ENCODE peak calls at places on chromosomes 11 and 22, in nine cellular contexts. X is IMR-90, T is body of pancreas, D is uterus, N is adrenal gland, P is astrocyte of the spinal cord, W is Caco-2, I is brain microvascular endothelial cell, L is retinal pigment epithelial cell. G is an unnamed sample.

GRCh38 chr22:46731246-46732040 is 6.6 kb downstream of the CERK start:
- DNase-seq in X (no peak), T (peak), D (no peak), N (peak), P (no peak), W (no peak), I (no peak), L (peak), G (peak)

GRCh38 chr22:23796461-23796860 is 9.7 kb downstream of the SMARCB1 start:
- DNase-seq in X (no peak), T (no peak), D (no peak), N (no peak), P (no peak), W (no peak), I (no peak), L (no peak), G (no peak)

GRCh38 chr22:31605851-31606585 is 56.0 kb downstream of the PISD start:
- DNase-seq in X (no peak), T (no peak), D (no peak), N (no peak), P (no peak), W (no peak), I (no peak), L (no peak), G (no peak)

GRCh38 chr11:35012467-35013191 is 96.2 kb downstream of the PDHX start:
- DNase-seq in X (no peak), T (no peak), D (no peak), N (no peak), P (no peak), W (no peak), I (no peak), L (no peak), G (no peak)

GRCh38 chr11:61872935-61873565 is 18.3 kb downstream of the FADS3 start:
- DNase-seq in X (no peak), T (no peak), D (no peak), N (no peak), P (no peak), W (no peak), I (no peak), L (no peak), G (no peak)

GRCh38 chr11:112247198-112247597 is 13.5 kb downstream of the PLET1 start:
- DNase-seq in X (peak), T (no peak), D (no peak), N (no peak), P (peak), W (no peak), I (no peak), L (no peak), G (no peak)

GRCh38 chr11:14424096-14424495 is 65.1 kb upstream of the RRAS2 start:
- DNase-seq in X (peak), T (no peak), D (no peak), N (no peak), P (peak), W (no peak), I (no peak), L (no peak), G (no peak)

GRCh38 chr11:6606471-6607189 is 3.1 kb downstream of the ILK start:
- DNase-seq in X (peak), T (peak), D (peak), N (peak), P (peak), W (peak), I (peak), L (peak), G (peak)

GRCh38 chr11:20448838-20449237 is 61.3 kb downstream of the PRMT3 start:
- DNase-seq in X (no peak), T (no peak), D (no peak), N (no peak), P (no peak), W (no peak), I (no peak), L (no peak), G (no peak)

GRCh38 chr11:4184163-4184916 is 89.7 kb downstream of the RRM1 start:
- DNase-seq in X (peak), T (no peak), D (no peak), N (no peak), P (no peak), W (no peak), I (no peak), L (no peak), G (no peak)

GRCh38 chr11:57778318-57779037 is 16.9 kb downstream of the CTNND1 start:
- DNase-seq in X (peak), T (peak), D (peak), N (peak), P (peak), W (peak), I (peak), L (peak), G (peak)

GRCh38 chr11:200224-201003 is 6.8 kb downstream of the BET1L start:
- DNase-seq in X (no peak), T (no peak), D (no peak), N (no peak), P (no peak), W (no peak), I (no peak), L (no peak), G (no peak)

GRCh38 chr22:41403532-41404318 is 22.0 kb downstream of the TEF start:
- DNase-seq in X (peak), T (peak), D (peak), N (peak), P (peak), W (peak), I (peak), L (peak), G (peak)

GRCh38 chr22:30816413-30816812 is 121.7 kb downstream of the OSBP2 start:
- DNase-seq in X (no peak), T (no peak), D (no peak), N (no peak), P (no peak), W (no peak), I (no peak), L (no peak), G (no peak)

GRCh38 chr22:47997052-47997568 is 1234.7 kb downstream of the TBC1D22A start:
- DNase-seq in X (no peak), T (no peak), D (no peak), N (no peak), P (no peak), W (no peak), I (no peak), L (no peak), G (no peak)

GRCh38 chr22:35116817-35117216 is 50.9 kb downstream of the ISX start:
- DNase-seq in X (no peak), T (no peak), D (no peak), N (no peak), P (no peak), W (no peak), I (no peak), L (no peak), G (peak)

GRCh38 chr22:27754247-27754887 is 47.2 kb downstream of the MN1 start:
- DNase-seq in X (no peak), T (no peak), D (no peak), N (no peak), P (peak), W (no peak), I (no peak), L (no peak), G (no peak)

GRCh38 chr11:46369458-46370152 is 11.9 kb upstream of the MDK start:
- DNase-seq in X (peak), T (no peak), D (peak), N (peak), P (peak), W (peak), I (peak), L (no peak), G (peak)

GRCh38 chr22:46072030-46072881 is 78.1 kb upstream of the PPARA start:
- DNase-seq in X (peak), T (peak), D (peak), N (peak), P (peak), W (peak), I (no peak), L (no peak), G (peak)

GRCh38 chr11:119375629-119376196 is 5.8 kb downstream of the USP2 start:
- DNase-seq in X (peak), T (peak), D (peak), N (peak), P (peak), W (no peak), I (peak), L (peak), G (peak)

GRCh38 chr22:50250555-50251471 is at the start of gene HDAC10:
- DNase-seq in X (peak), T (peak), D (peak), N (peak), P (peak), W (peak), I (peak), L (no peak), G (peak)

GRCh38 chr11:10991372-10991771 is 133.5 kb upstream of the ZBED5 start:
- DNase-seq in X (no peak), T (no peak), D (no peak), N (no peak), P (no peak), W (no peak), I (no peak), L (no peak), G (no peak)

GRCh38 chr11:124152770-124153407 is 30.3 kb upstream of the OR10D3 start:
- DNase-seq in X (no peak), T (no peak), D (no peak), N (no peak), P (no peak), W (no peak), I (no peak), L (no peak), G (no peak)

GRCh38 chr11:133239530-133239929 is 292.8 kb downstream of the OPCML start:
- DNase-seq in X (no peak), T (no peak), D (no peak), N (no peak), P (no peak), W (no peak), I (no peak), L (no peak), G (no peak)

GRCh38 chr11:1933416-1934325 is 13.5 kb upstream of the MRPL23 start:
- DNase-seq in X (no peak), T (no peak), D (no peak), N (peak), P (no peak), W (no peak), I (no peak), L (no peak), G (no peak)
- H3K4me3 ChIP-seq in X (no peak), T (no peak), D (no peak), N (no peak), P (no peak), W (no peak), I (no peak), L (no peak), G (no peak)

DNA sequence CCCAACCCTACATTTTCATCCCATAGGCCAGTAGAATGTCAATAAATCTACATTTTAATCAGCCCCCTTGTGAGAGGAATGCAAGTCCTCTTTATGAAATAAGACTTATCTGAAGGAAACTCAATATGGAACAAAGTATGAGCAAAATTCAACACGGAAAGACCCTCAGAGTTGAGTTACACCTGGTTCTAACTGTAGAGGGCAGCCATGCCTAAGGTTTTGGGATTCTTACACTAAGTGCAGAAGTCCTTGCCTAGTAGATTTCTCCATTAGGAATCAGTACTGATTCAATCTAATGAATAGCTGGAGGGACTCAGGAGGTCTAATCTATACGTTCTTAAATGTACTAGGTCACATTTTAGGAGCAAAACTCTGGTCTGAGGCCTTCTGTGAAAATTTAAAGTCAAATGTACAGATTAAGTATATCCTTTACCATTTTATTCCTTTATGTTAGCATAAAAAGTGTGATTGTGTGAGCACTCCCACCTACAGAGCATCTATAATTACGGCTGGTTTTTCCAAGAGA is 904.5 kb downstream of the DLG2 start:
- DNase-seq in X (no peak), T (no peak), D (no peak), N (no peak), P (no peak), W (no peak), I (no peak), L (no peak), G (no peak)
- TF ChIP-seq CTCF in X (no peak), T (no peak), D (no peak), N (no peak), P (no peak), W (no peak), I (no peak), L (no peak), G (no peak)

DNA sequence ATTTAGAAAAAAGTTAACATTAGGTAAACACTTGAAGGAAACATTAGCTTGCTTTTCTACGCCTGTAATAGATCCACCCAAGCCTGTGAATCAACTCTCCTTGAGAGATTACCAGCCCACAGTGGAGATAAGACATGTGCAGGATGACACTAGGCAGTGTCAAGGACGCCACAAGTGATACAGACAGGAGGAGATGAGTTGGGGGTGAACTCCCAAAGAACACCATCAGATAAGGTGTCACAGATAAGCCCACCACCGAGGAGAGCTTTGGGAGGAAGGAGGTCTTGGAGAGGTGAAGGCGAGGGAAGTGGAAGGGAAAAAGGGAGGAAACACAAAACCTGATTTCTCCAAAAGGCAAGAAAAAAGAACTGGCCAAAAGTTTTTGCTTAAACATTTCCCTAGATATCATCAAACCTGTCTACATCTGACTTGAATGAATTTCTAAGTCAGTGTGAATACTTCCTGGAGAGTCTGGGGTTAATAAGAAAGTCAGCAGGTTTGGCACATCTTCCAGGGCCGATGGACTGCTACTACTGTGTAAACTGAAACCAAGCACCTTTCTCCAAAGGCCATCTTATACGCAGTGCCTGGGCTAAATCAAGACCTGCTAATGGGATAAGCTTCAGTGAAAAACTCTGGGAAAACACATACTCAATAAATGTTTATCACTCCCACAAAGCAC is 15.5 kb downstream of the CLTCL1 start:
- DNase-seq in X (no peak), T (no peak), D (no peak), N (peak), P (no peak), W (no peak), I (no peak), L (no peak), G (no peak)
- H3K4me3 ChIP-seq in X (no peak), T (no peak), D (no peak), N (no peak), P (no peak), W (no peak), I (no peak), L (no peak), G (no peak)

GRCh38 chr11:120973501-120973900 is 50.4 kb upstream of the TBCEL start:
- DNase-seq in X (no peak), T (no peak), D (no peak), N (no peak), P (no peak), W (no peak), I (no peak), L (no peak), G (no peak)

GRCh38 chr11:120974466-120974865 is 49.4 kb upstream of the TBCEL start:
- DNase-seq in X (no peak), T (no peak), D (no peak), N (no peak), P (no peak), W (no peak), I (no peak), L (peak), G (no peak)

GRCh38 chr11:120972621-120973020 is 51.3 kb upstream of the TBCEL start:
- DNase-seq in X (no peak), T (no peak), D (no peak), N (no peak), P (no peak), W (no peak), I (no peak), L (no peak), G (no peak)

GRCh38 chr11:120977470-120977869 is 46.4 kb upstream of the TBCEL start:
- DNase-seq in X (peak), T (no peak), D (no peak), N (no peak), P (peak), W (no peak), I (no peak), L (no peak), G (no peak)

DNA sequence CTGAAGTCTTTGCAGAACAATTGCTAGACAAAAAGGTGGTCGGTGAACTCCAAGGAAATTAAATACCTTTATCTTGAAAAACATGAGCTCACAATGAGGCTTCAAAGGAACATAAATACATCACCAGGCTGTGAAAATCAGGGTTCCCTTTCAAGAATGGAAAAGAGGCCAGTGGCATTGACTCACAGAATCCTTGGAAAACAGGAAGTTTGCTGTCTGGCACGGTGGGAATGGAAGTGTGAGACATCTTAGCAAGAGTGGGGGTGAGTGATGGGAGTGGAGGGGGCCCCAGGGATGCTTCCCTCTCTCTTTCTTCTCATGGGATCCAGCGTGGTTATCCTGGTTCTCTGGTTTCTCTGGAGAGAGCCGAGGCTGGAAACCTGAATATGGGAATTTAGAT is 48.9 kb upstream of the TBCEL start:
- DNase-seq in X (no peak), T (no peak), D (no peak), N (no peak), P (no peak), W (no peak), I (no peak), L (no peak), G (no peak)
- TF ChIP-seq CTCF in X (no peak), T (no peak), D (no peak), N (no peak), P (no peak), W (no peak), I (no peak), L (no peak), G (no peak)

DNA sequence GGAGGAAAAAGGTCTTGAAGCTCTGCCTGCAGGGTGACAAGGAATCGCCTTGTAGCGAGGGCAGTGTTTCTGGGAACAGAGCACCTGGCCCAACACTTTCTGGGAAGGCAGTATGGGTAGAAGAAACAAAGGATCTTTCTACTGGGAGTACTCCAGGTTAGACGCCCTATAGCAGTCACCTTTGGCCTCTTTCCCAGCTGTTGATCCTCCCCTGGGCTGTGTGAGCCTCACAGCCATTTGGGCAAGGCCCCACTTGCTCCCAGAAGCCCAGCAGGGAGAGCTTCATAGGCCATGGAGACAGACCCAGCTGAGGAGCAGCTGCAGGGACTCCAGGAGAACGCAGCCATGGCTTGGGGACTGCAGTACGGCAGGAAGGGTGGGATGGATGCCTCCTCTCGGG is 1.2 kb downstream of the SLCO2B1 start:
- DNase-seq in X (no peak), T (peak), D (no peak), N (no peak), P (no peak), W (no peak), I (no peak), L (no peak), G (peak)
- H3K4me3 ChIP-seq in X (no peak), T (no peak), D (peak), N (peak), P (no peak), W (peak), I (no peak), L (no peak), G (no peak)

DNA sequence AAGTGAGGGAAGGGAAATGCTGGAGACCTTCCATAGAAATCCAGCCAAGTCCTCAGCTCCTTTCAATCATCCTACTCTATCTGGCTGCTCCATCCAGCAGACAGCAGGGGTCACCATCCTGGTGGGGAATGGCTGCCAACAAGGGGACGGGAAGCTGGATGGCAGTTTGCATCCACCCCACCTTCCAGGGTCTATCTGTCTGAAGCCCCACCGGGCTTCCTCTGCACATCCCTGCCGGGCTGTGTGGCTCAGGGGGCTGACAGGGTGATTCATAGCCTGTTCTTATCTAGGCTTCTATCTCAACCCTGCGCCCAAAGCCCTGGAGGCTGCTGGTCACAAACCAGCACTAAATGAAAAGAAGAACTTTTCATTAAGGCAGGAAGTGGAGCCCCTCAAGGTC is 1.1 kb downstream of the SYTL2 start:
- DNase-seq in X (no peak), T (no peak), D (no peak), N (no peak), P (no peak), W (peak), I (peak), L (no peak), G (peak)
- TF ChIP-seq CTCF in X (no peak), T (no peak), D (no peak), N (no peak), P (peak), W (peak), I (peak), L (peak), G (no peak)

GRCh38 chr11:68583047-68583446 is 101.3 kb upstream of the GAL start:
- DNase-seq in X (peak), T (no peak), D (no peak), N (no peak), P (peak), W (no peak), I (peak), L (no peak), G (no peak)
- H3K4me3 ChIP-seq in X (no peak), T (no peak), D (no peak), N (no peak), P (no peak), W (no peak), I (no peak), L (no peak), G (no peak)

DNA sequence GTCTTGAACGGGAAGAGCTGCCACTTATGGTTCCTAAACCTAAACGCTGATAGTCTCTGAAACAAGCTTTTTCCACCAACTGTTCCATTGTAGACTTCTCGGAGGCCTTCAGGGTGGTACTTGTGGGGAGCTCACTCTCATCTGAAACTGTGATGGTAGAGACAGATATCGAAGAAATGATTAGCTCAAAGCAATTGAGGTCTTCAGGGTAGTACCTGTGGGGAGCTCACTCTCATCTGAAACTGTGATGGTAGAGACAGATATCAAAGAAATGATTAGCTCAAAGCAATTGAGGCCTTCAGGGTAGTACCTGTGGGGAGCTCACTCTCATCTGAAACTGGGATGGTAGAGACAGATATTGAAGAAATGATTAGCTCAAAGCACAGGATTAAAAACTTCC is 175.7 kb downstream of the SWAP70 start:
- DNase-seq in X (no peak), T (no peak), D (no peak), N (no peak), P (no peak), W (no peak), I (no peak), L (no peak), G (no peak)
- TF ChIP-seq CTCF in X (no peak), T (no peak), D (no peak), N (no peak), P (no peak), W (no peak), I (no peak), L (no peak), G (no peak)

GRCh38 chr11:65438257-65439151 is 15.9 kb downstream of the NEAT1 start:
- DNase-seq in X (peak), T (no peak), D (no peak), N (peak), P (peak), W (no peak), I (no peak), L (no peak), G (no peak)
- H3K4me3 ChIP-seq in X (no peak), T (no peak), D (no peak), N (no peak), P (no peak), W (no peak), I (no peak), L (peak), G (no peak)